ENCODE peak calls at places on chromosomes 7 and 10, in ten cellular contexts. One of them, this sample, is unnamed.

GRCh38 chr10:77905086-77905735 is 21.3 kb downstream of the DLG5 start:
- DNase-seq in GM13977: no peak
- DNase-seq in NCI-H2081: no peak
- DNase-seq in GM12878: no peak
- DNase-seq in kidney tubule cell: no peak
- DNase-seq in stimulated activated CD4-positive, alpha-beta T cell treated with anti-CD3 and anti-CD28 coated beads, TNF-alpha, amount 100 ng/mL, for 1 hour: no peak
- DNase-seq in GM23248: no peak
- DNase-seq in cardiac septum: no peak
- DNase-seq in spleen: no peak
- DNase-seq in RWPE1: no peak
- DNase-seq in this sample: no peak

GRCh38 chr7:20327047-20327446 is 3.7 kb upstream of the ITGB8 start:
- DNase-seq in GM13977: no peak
- DNase-seq in NCI-H2081: no peak
- DNase-seq in GM12878: no peak
- DNase-seq in kidney tubule cell: peak
- DNase-seq in stimulated activated CD4-positive, alpha-beta T cell treated with anti-CD3 and anti-CD28 coated beads, TNF-alpha, amount 100 ng/mL, for 1 hour: no peak
- DNase-seq in GM23248: peak
- DNase-seq in cardiac septum: no peak
- DNase-seq in spleen: no peak
- DNase-seq in RWPE1: no peak
- DNase-seq in this sample: no peak

GRCh38 chr7:7773334-7774308 is 55.2 kb upstream of the RPA3 start:
- DNase-seq in GM13977: no peak
- DNase-seq in NCI-H2081: no peak
- DNase-seq in GM12878: peak
- DNase-seq in kidney tubule cell: no peak
- DNase-seq in stimulated activated CD4-positive, alpha-beta T cell treated with anti-CD3 and anti-CD28 coated beads, TNF-alpha, amount 100 ng/mL, for 1 hour: no peak
- DNase-seq in GM23248: no peak
- DNase-seq in cardiac septum: no peak
- DNase-seq in spleen: no peak
- DNase-seq in RWPE1: no peak
- DNase-seq in this sample: no peak

GRCh38 chr10:9781681-9782080 is 1236.0 kb upstream of the CELF2 start:
- DNase-seq in GM13977: no peak
- DNase-seq in NCI-H2081: no peak
- DNase-seq in GM12878: no peak
- DNase-seq in kidney tubule cell: peak
- DNase-seq in stimulated activated CD4-positive, alpha-beta T cell treated with anti-CD3 and anti-CD28 coated beads, TNF-alpha, amount 100 ng/mL, for 1 hour: no peak
- DNase-seq in GM23248: peak
- DNase-seq in cardiac septum: no peak
- DNase-seq in spleen: no peak
- DNase-seq in RWPE1: no peak
- DNase-seq in this sample: no peak

GRCh38 chr10:24681476-24682088 is 42.1 kb downstream of the ARHGAP21 start:
- DNase-seq in GM13977: no peak
- DNase-seq in NCI-H2081: no peak
- DNase-seq in GM12878: no peak
- DNase-seq in kidney tubule cell: no peak
- DNase-seq in stimulated activated CD4-positive, alpha-beta T cell treated with anti-CD3 and anti-CD28 coated beads, TNF-alpha, amount 100 ng/mL, for 1 hour: no peak
- DNase-seq in GM23248: no peak
- DNase-seq in cardiac septum: no peak
- DNase-seq in spleen: no peak
- DNase-seq in RWPE1: no peak
- DNase-seq in this sample: no peak

GRCh38 chr7:2525161-2525930 is 5.8 kb downstream of the LFNG start:
- DNase-seq in GM13977: no peak
- DNase-seq in NCI-H2081: no peak
- DNase-seq in GM12878: no peak
- DNase-seq in kidney tubule cell: no peak
- DNase-seq in stimulated activated CD4-positive, alpha-beta T cell treated with anti-CD3 and anti-CD28 coated beads, TNF-alpha, amount 100 ng/mL, for 1 hour: no peak
- DNase-seq in GM23248: no peak
- DNase-seq in cardiac septum: no peak
- DNase-seq in spleen: peak
- DNase-seq in RWPE1: no peak
- DNase-seq in this sample: no peak

GRCh38 chr10:98186681-98187080 is 52.2 kb downstream of the R3HCC1L start:
- DNase-seq in GM13977: no peak
- DNase-seq in NCI-H2081: no peak
- DNase-seq in GM12878: no peak
- DNase-seq in kidney tubule cell: peak
- DNase-seq in stimulated activated CD4-positive, alpha-beta T cell treated with anti-CD3 and anti-CD28 coated beads, TNF-alpha, amount 100 ng/mL, for 1 hour: no peak
- DNase-seq in GM23248: peak
- DNase-seq in cardiac septum: no peak
- DNase-seq in spleen: no peak
- DNase-seq in RWPE1: no peak
- DNase-seq in this sample: no peak

GRCh38 chr10:104417629-104418292 is 64.1 kb downstream of the CFAP58 start:
- DNase-seq in GM13977: no peak
- DNase-seq in NCI-H2081: no peak
- DNase-seq in GM12878: no peak
- DNase-seq in kidney tubule cell: no peak
- DNase-seq in stimulated activated CD4-positive, alpha-beta T cell treated with anti-CD3 and anti-CD28 coated beads, TNF-alpha, amount 100 ng/mL, for 1 hour: no peak
- DNase-seq in GM23248: no peak
- DNase-seq in cardiac septum: no peak
- DNase-seq in spleen: no peak
- DNase-seq in RWPE1: no peak
- DNase-seq in this sample: no peak

GRCh38 chr10:477620-478019 is 211.8 kb downstream of the DIP2C start:
- DNase-seq in GM13977: no peak
- DNase-seq in NCI-H2081: no peak
- DNase-seq in GM12878: no peak
- DNase-seq in kidney tubule cell: no peak
- DNase-seq in stimulated activated CD4-positive, alpha-beta T cell treated with anti-CD3 and anti-CD28 coated beads, TNF-alpha, amount 100 ng/mL, for 1 hour: no peak
- DNase-seq in GM23248: no peak
- DNase-seq in cardiac septum: no peak
- DNase-seq in spleen: no peak
- DNase-seq in RWPE1: no peak
- DNase-seq in this sample: no peak

GRCh38 chr10:84138478-84139125 is 707 bp upstream of the GHITM start:
- DNase-seq in GM13977: peak
- DNase-seq in NCI-H2081: no peak
- DNase-seq in GM12878: no peak
- DNase-seq in kidney tubule cell: no peak
- DNase-seq in stimulated activated CD4-positive, alpha-beta T cell treated with anti-CD3 and anti-CD28 coated beads, TNF-alpha, amount 100 ng/mL, for 1 hour: no peak
- DNase-seq in GM23248: no peak
- DNase-seq in cardiac septum: no peak
- DNase-seq in spleen: peak
- DNase-seq in RWPE1: no peak
- DNase-seq in this sample: no peak

GRCh38 chr7:137539111-137539715 is 195.7 kb upstream of the PTN start:
- DNase-seq in GM13977: no peak
- DNase-seq in NCI-H2081: no peak
- DNase-seq in GM12878: no peak
- DNase-seq in kidney tubule cell: peak
- DNase-seq in stimulated activated CD4-positive, alpha-beta T cell treated with anti-CD3 and anti-CD28 coated beads, TNF-alpha, amount 100 ng/mL, for 1 hour: no peak
- DNase-seq in GM23248: peak
- DNase-seq in cardiac septum: no peak
- DNase-seq in spleen: no peak
- DNase-seq in RWPE1: no peak
- DNase-seq in this sample: no peak

GRCh38 chr10:95606922-95607321 is 45.8 kb upstream of the SORBS1 start:
- DNase-seq in GM13977: no peak
- DNase-seq in NCI-H2081: no peak
- DNase-seq in GM12878: no peak
- DNase-seq in kidney tubule cell: no peak
- DNase-seq in stimulated activated CD4-positive, alpha-beta T cell treated with anti-CD3 and anti-CD28 coated beads, TNF-alpha, amount 100 ng/mL, for 1 hour: no peak
- DNase-seq in GM23248: no peak
- DNase-seq in cardiac septum: no peak
- DNase-seq in spleen: no peak
- DNase-seq in RWPE1: no peak
- DNase-seq in this sample: no peak

GRCh38 chr10:77251297-77252013 is 386.2 kb downstream of the KCNMA1 start:
- DNase-seq in GM13977: no peak
- DNase-seq in NCI-H2081: no peak
- DNase-seq in GM12878: no peak
- DNase-seq in kidney tubule cell: peak
- DNase-seq in stimulated activated CD4-positive, alpha-beta T cell treated with anti-CD3 and anti-CD28 coated beads, TNF-alpha, amount 100 ng/mL, for 1 hour: no peak
- DNase-seq in GM23248: peak
- DNase-seq in cardiac septum: no peak
- DNase-seq in spleen: no peak
- DNase-seq in RWPE1: peak
- DNase-seq in this sample: no peak

GRCh38 chr10:58582045-58582444 is 69.4 kb downstream of the BICC1 start:
- DNase-seq in GM13977: no peak
- DNase-seq in NCI-H2081: no peak
- DNase-seq in GM12878: no peak
- DNase-seq in kidney tubule cell: no peak
- DNase-seq in stimulated activated CD4-positive, alpha-beta T cell treated with anti-CD3 and anti-CD28 coated beads, TNF-alpha, amount 100 ng/mL, for 1 hour: no peak
- DNase-seq in GM23248: peak
- DNase-seq in cardiac septum: no peak
- DNase-seq in spleen: no peak
- DNase-seq in RWPE1: no peak
- DNase-seq in this sample: no peak

GRCh38 chr7:134449596-134450194 is 9.2 kb downstream of the AKR1B1 start:
- DNase-seq in GM13977: no peak
- DNase-seq in NCI-H2081: no peak
- DNase-seq in GM12878: no peak
- DNase-seq in kidney tubule cell: peak
- DNase-seq in stimulated activated CD4-positive, alpha-beta T cell treated with anti-CD3 and anti-CD28 coated beads, TNF-alpha, amount 100 ng/mL, for 1 hour: no peak
- DNase-seq in GM23248: peak
- DNase-seq in cardiac septum: no peak
- DNase-seq in spleen: no peak
- DNase-seq in RWPE1: no peak
- DNase-seq in this sample: no peak

GRCh38 chr10:100229819-100230422 is 525 bp upstream of the CHUK start:
- DNase-seq in GM13977: no peak
- DNase-seq in NCI-H2081: no peak
- DNase-seq in GM12878: no peak
- DNase-seq in kidney tubule cell: no peak
- DNase-seq in stimulated activated CD4-positive, alpha-beta T cell treated with anti-CD3 and anti-CD28 coated beads, TNF-alpha, amount 100 ng/mL, for 1 hour: no peak
- DNase-seq in GM23248: no peak
- DNase-seq in cardiac septum: no peak
- DNase-seq in spleen: peak
- DNase-seq in RWPE1: no peak
- DNase-seq in this sample: no peak

GRCh38 chr7:111089822-111090426 is 1.0 kb upstream of the LRRN3 start:
- DNase-seq in GM13977: no peak
- DNase-seq in NCI-H2081: peak
- DNase-seq in GM12878: no peak
- DNase-seq in kidney tubule cell: peak
- DNase-seq in stimulated activated CD4-positive, alpha-beta T cell treated with anti-CD3 and anti-CD28 coated beads, TNF-alpha, amount 100 ng/mL, for 1 hour: no peak
- DNase-seq in GM23248: peak
- DNase-seq in cardiac septum: no peak
- DNase-seq in spleen: no peak
- DNase-seq in RWPE1: peak
- DNase-seq in this sample: no peak

GRCh38 chr7:151308256-151308655 is 33.4 kb upstream of the NUB1 start:
- DNase-seq in GM13977: no peak
- DNase-seq in NCI-H2081: no peak
- DNase-seq in GM12878: no peak
- DNase-seq in kidney tubule cell: no peak
- DNase-seq in stimulated activated CD4-positive, alpha-beta T cell treated with anti-CD3 and anti-CD28 coated beads, TNF-alpha, amount 100 ng/mL, for 1 hour: no peak
- DNase-seq in GM23248: no peak
- DNase-seq in cardiac septum: peak
- DNase-seq in spleen: no peak
- DNase-seq in RWPE1: no peak
- DNase-seq in this sample: no peak